ENCODE peak calls at places on chromosomes 1 and 21, in ten cellular contexts. I, V, J, N, E, Q, T, W, H and O are unnamed samples.

GRCh38 chr1:246785536-246786111 is 61.4 kb downstream of the SCCPDH start:
- DNase-seq in I (peak), V (no peak), J (no peak), N (no peak), E (no peak), Q (no peak), T (no peak), W (no peak), H (no peak), O (no peak)

GRCh38 chr1:29876441-29876840 is 640.1 kb downstream of the PTPRU start:
- DNase-seq in I (no peak), V (no peak), J (no peak), N (no peak), E (no peak), Q (no peak), T (no peak), W (no peak), H (no peak), O (no peak)

GRCh38 chr1:228291906-228292608 is 84.2 kb downstream of the OBSCN start:
- DNase-seq in I (no peak), V (no peak), J (no peak), N (no peak), E (no peak), Q (no peak), T (no peak), W (no peak), H (no peak), O (no peak)

GRCh38 chr1:240320645-240321044 is 229.0 kb downstream of the FMN2 start:
- DNase-seq in I (peak), V (no peak), J (no peak), N (no peak), E (peak), Q (no peak), T (no peak), W (no peak), H (no peak), O (no peak)

GRCh38 chr1:226211181-226211580 is 12.3 kb upstream of the MIXL1 start:
- DNase-seq in I (no peak), V (no peak), J (no peak), N (no peak), E (no peak), Q (no peak), T (no peak), W (no peak), H (no peak), O (no peak)

GRCh38 chr1:7752512-7753417 is 18.3 kb upstream of the VAMP3 start:
- DNase-seq in I (peak), V (peak), J (peak), N (no peak), E (peak), Q (peak), T (peak), W (peak), H (peak), O (peak)

GRCh38 chr1:211370669-211371068 is 44.0 kb downstream of the TRAF5 start:
- DNase-seq in I (no peak), V (no peak), J (no peak), N (no peak), E (no peak), Q (no peak), T (no peak), W (no peak), H (no peak), O (no peak)

GRCh38 chr1:36089393-36090121 is 865 bp downstream of the ADPRS start:
- DNase-seq in I (peak), V (no peak), J (no peak), N (no peak), E (peak), Q (peak), T (no peak), W (peak), H (no peak), O (no peak)

GRCh38 chr21:14630556-14631069 is 84.5 kb upstream of the SAMSN1 start:
- DNase-seq in I (no peak), V (no peak), J (no peak), N (no peak), E (no peak), Q (no peak), T (no peak), W (no peak), H (no peak), O (no peak)

GRCh38 chr1:19640363-19641316 is 3.5 kb upstream of the NBL1 start:
- DNase-seq in I (peak), V (no peak), J (no peak), N (no peak), E (peak), Q (no peak), T (no peak), W (peak), H (peak), O (no peak)

GRCh38 chr21:37249112-37249904 is 17.8 kb downstream of the VPS26C start:
- DNase-seq in I (no peak), V (no peak), J (no peak), N (no peak), E (no peak), Q (no peak), T (no peak), W (no peak), H (no peak), O (no peak)

GRCh38 chr1:192994141-192994540 is 65.0 kb downstream of the UCHL5 start:
- DNase-seq in I (no peak), V (no peak), J (no peak), N (no peak), E (no peak), Q (no peak), T (no peak), W (no peak), H (no peak), O (no peak)

GRCh38 chr21:17451364-17451869 is 61.4 kb upstream of the CXADR start:
- DNase-seq in I (peak), V (no peak), J (no peak), N (no peak), E (peak), Q (no peak), T (peak), W (peak), H (no peak), O (no peak)

GRCh38 chr1:227891955-227892871 is 55.5 kb downstream of the WNT9A start:
- DNase-seq in I (no peak), V (no peak), J (peak), N (no peak), E (peak), Q (no peak), T (peak), W (no peak), H (peak), O (peak)

GRCh38 chr1:9884805-9885204 is 25.3 kb downstream of the CTNNBIP1 start:
- DNase-seq in I (no peak), V (no peak), J (no peak), N (no peak), E (no peak), Q (peak), T (no peak), W (no peak), H (no peak), O (no peak)

GRCh38 chr1:9882945-9883303 is 27.1 kb downstream of the CTNNBIP1 start:
- DNase-seq in I (no peak), V (no peak), J (no peak), N (no peak), E (no peak), Q (no peak), T (no peak), W (no peak), H (no peak), O (no peak)

GRCh38 chr1:9882296-9882944 is 27.6 kb downstream of the CTNNBIP1 start:
- DNase-seq in I (no peak), V (peak), J (no peak), N (no peak), E (no peak), Q (peak), T (no peak), W (no peak), H (peak), O (no peak)

GRCh38 chr1:9883585-9884449 is 26.3 kb downstream of the CTNNBIP1 start:
- DNase-seq in I (no peak), V (no peak), J (no peak), N (peak), E (no peak), Q (peak), T (no peak), W (no peak), H (peak), O (no peak)

GRCh38 chr1:9881838-9882249 is 28.2 kb downstream of the CTNNBIP1 start:
- DNase-seq in I (peak), V (no peak), J (no peak), N (no peak), E (peak), Q (no peak), T (no peak), W (peak), H (peak), O (no peak)
- H3K27ac ChIP-seq in I (no peak), V (peak), J (no peak), N (no peak), E (no peak), Q (no peak), T (no peak), W (peak), H (no peak), O (no peak)

GRCh38 chr1:23632479-23633160 is 59.0 kb upstream of the RPL11 start:
- DNase-seq in I (peak), V (no peak), J (no peak), N (no peak), E (no peak), Q (no peak), T (no peak), W (no peak), H (no peak), O (no peak)
- H3K27ac ChIP-seq in I (peak), V (no peak), J (no peak), N (no peak), E (no peak), Q (no peak), T (no peak), W (no peak), H (no peak), O (no peak)

GRCh38 chr1:167454304-167454928 is 63.9 kb downstream of the CD247 start:
- DNase-seq in I (no peak), V (no peak), J (no peak), N (no peak), E (no peak), Q (no peak), T (no peak), W (no peak), H (no peak), O (peak)

GRCh38 chr1:167456500-167456899 is 61.8 kb downstream of the CD247 start:
- DNase-seq in I (no peak), V (no peak), J (no peak), N (no peak), E (no peak), Q (no peak), T (no peak), W (no peak), H (no peak), O (no peak)

GRCh38 chr1:167456926-167457325 is 61.4 kb downstream of the CD247 start:
- DNase-seq in I (no peak), V (no peak), J (no peak), N (no peak), E (no peak), Q (no peak), T (no peak), W (no peak), H (no peak), O (no peak)

GRCh38 chr1:167455786-167456446 is 62.4 kb downstream of the CD247 start:
- DNase-seq in I (no peak), V (no peak), J (peak), N (no peak), E (peak), Q (no peak), T (no peak), W (no peak), H (peak), O (no peak)

DNA sequence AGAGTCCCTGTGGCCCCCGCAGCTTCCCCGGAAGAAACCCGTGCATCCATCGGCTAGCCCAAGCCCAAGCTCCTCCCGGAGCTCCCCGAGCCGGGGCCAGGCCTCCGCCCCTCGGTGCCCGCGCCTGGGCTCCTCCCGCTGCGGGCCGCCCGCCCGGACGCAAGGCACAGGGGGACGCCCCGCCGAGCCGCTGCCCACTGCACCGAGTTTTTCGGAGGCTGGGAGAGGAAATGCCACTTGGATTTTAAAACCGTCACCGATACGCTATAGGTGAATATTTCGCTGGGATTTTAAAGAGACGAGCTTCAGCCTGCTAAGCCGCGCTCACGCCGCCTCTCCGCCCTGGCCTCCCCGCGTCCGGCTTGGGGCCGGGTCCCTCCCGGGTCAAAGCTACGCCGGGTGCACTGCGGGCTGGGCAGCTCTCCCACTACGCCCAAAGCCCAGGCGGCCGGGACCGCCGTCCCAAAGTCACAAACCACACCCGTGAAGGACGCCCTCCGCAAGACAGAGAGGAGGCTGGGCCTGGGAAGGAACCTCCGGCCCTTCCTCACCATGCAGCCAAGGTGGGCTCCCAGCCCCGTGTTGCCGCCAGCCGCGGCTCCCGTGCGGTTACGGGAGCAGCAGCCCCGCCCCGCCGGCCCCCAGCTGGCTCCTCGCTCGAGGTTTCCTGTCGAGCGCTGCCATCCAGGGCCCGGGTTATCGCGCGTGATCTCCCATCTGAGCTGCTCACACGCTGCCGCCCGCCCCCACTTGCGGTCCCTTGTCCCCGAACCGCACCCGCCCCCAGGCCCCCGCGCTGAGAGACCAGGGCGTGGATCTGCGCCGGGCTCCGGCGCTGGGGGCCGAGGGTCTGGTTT is 63.2 kb downstream of the CD247 start:
- DNase-seq in I (no peak), V (peak), J (peak), N (peak), E (peak), Q (peak), T (peak), W (peak), H (peak), O (peak)
- H3K27ac ChIP-seq in I (no peak), V (peak), J (peak), N (peak), E (no peak), Q (no peak), T (peak), W (no peak), H (peak), O (peak)

GRCh38 chr1:113581323-113581722 is 178.0 kb downstream of the PHTF1 start:
- DNase-seq in I (no peak), V (no peak), J (no peak), N (no peak), E (no peak), Q (no peak), T (no peak), W (no peak), H (no peak), O (no peak)
- H3K27ac ChIP-seq in I (no peak), V (no peak), J (no peak), N (no peak), E (no peak), Q (no peak), T (no peak), W (no peak), H (no peak), O (no peak)

DNA sequence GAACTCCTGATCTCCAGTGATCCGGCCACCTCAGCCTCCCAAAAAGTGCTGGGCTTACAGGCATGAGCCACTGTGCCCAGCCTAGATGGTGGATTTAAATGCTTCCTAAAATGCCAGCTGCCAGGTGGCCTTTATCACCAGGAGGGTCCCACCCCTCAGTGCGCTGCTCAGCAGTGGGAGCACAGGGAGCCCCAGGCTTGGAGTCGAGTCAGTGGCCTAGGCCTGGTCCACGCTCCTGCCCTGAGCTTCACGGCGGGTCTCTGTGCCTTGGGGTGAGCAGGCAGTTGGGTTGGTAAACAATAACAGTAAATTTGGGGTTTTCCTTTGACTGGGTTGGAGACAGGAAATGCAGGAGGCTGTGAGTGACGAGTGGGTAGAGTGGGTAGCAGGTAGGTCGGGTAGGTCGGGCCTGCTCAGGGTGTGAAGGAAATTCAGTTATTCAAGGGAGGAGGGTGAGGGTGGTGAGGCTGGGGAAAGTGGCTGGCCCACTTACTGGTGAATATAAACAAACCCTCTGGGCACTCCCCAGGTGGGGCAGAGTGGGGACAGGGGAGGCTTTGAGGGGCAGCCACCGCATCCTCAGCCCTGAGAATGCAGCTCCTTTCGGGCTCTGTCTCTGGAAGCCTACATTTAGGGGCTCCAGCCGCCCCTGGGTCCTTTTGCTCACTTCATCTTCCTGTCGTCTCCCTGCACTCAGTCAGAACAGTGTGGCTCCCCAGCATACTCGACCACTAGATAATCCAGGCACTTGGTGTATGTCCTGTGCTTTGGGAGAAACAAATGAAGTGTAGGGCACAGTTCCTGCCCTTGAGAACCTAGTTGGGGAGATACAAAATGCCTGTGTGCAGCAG is 33.5 kb upstream of the IL19 start:
- DNase-seq in I (no peak), V (peak), J (no peak), N (no peak), E (no peak), Q (no peak), T (no peak), W (no peak), H (no peak), O (peak)
- H3K27ac ChIP-seq in I (no peak), V (peak), J (peak), N (no peak), E (no peak), Q (no peak), T (no peak), W (no peak), H (no peak), O (no peak)

GRCh38 chr1:167797005-167797404 is 75.2 kb downstream of the MPZL1 start:
- DNase-seq in I (peak), V (no peak), J (peak), N (no peak), E (peak), Q (no peak), T (peak), W (peak), H (no peak), O (no peak)
- H3K27ac ChIP-seq in I (peak), V (no peak), J (peak), N (no peak), E (peak), Q (no peak), T (peak), W (peak), H (no peak), O (no peak)